ENCODE peak calls at places on chromosomes 3 and 15, in eight cellular contexts. E is PC-3, Q is SK-N-SH, C is Calu3, M is heart left ventricle, X is prostate gland, N is heart right ventricle, T is fibroblast of villous mesenchyme. J is an unnamed sample.

GRCh38 chr15:98551936-98552562 is 96.3 kb upstream of the IGF1R start:
- DNase-seq in E (no peak), Q (no peak), C (no peak), M (no peak), X (no peak), N (no peak), T (no peak), J (no peak)

GRCh38 chr3:195921334-195921771 is 13.0 kb upstream of the TNK2 start:
- DNase-seq in E (no peak), Q (no peak), C (no peak), M (no peak), X (no peak), N (no peak), T (no peak), J (no peak)

GRCh38 chr15:44207643-44208042 is 12.6 kb upstream of the FRMD5 start:
- DNase-seq in E (peak), Q (no peak), C (no peak), M (no peak), X (no peak), N (no peak), T (no peak), J (no peak)

GRCh38 chr15:88621789-88622604 is 857 bp downstream of the AEN start:
- DNase-seq in E (peak), Q (no peak), C (no peak), M (no peak), X (no peak), N (no peak), T (peak), J (no peak)

GRCh38 chr3:12916159-12916558 is 74.8 kb upstream of the RPL32 start:
- DNase-seq in E (no peak), Q (no peak), C (no peak), M (no peak), X (no peak), N (no peak), T (no peak), J (no peak)

GRCh38 chr3:186154641-186155040 is 45.8 kb upstream of the ETV5 start:
- DNase-seq in E (no peak), Q (no peak), C (no peak), M (no peak), X (no peak), N (no peak), T (no peak), J (no peak)

GRCh38 chr3:58340594-58341244 is 8.0 kb downstream of the PXK start:
- DNase-seq in E (no peak), Q (no peak), C (no peak), M (no peak), X (no peak), N (no peak), T (no peak), J (no peak)

GRCh38 chr15:101709466-101709865 is 14.8 kb downstream of the TARS3 start:
- DNase-seq in E (no peak), Q (no peak), C (no peak), M (no peak), X (no peak), N (no peak), T (no peak), J (no peak)

GRCh38 chr3:160554980-160555379 is 10.4 kb downstream of the KPNA4 start:
- DNase-seq in E (no peak), Q (no peak), C (no peak), M (no peak), X (no peak), N (no peak), T (no peak), J (no peak)

GRCh38 chr3:115279939-115280338 is 132.9 kb upstream of the ZBTB20 start:
- DNase-seq in E (no peak), Q (no peak), C (no peak), M (no peak), X (no peak), N (no peak), T (peak), J (no peak)

GRCh38 chr3:152623286-152623685 is 211.6 kb upstream of the P2RY1 start:
- DNase-seq in E (no peak), Q (no peak), C (no peak), M (no peak), X (no peak), N (no peak), T (no peak), J (no peak)

GRCh38 chr15:57421540-57421939 is 45.2 kb downstream of the CGNL1 start:
- DNase-seq in E (no peak), Q (no peak), C (no peak), M (no peak), X (no peak), N (no peak), T (no peak), J (no peak)

GRCh38 chr15:68385240-68385561 is 46.8 kb downstream of the ITGA11 start:
- DNase-seq in E (no peak), Q (no peak), C (no peak), M (no peak), X (peak), N (no peak), T (no peak), J (peak)

GRCh38 chr3:112627419-112627818 is 13.5 kb downstream of the CCDC80 start:
- DNase-seq in E (no peak), Q (no peak), C (no peak), M (no peak), X (no peak), N (no peak), T (no peak), J (no peak)

GRCh38 chr15:48866141-48866563 is 11.8 kb upstream of the EID1 start:
- DNase-seq in E (peak), Q (no peak), C (no peak), M (no peak), X (no peak), N (no peak), T (peak), J (no peak)

GRCh38 chr3:127002195-127003174 is 19.6 kb downstream of the PLXNA1 start:
- DNase-seq in E (no peak), Q (peak), C (peak), M (peak), X (peak), N (peak), T (peak), J (peak)

GRCh38 chr3:25433868-25434267 is 5.8 kb downstream of the RARB start:
- DNase-seq in E (no peak), Q (no peak), C (peak), M (peak), X (no peak), N (peak), T (no peak), J (no peak)

GRCh38 chr3:135649361-135649760 is 316.2 kb upstream of the PPP2R3A start:
- DNase-seq in E (no peak), Q (no peak), C (no peak), M (no peak), X (no peak), N (no peak), T (no peak), J (no peak)

GRCh38 chr3:159245871-159246270 is 444.0 kb downstream of the MFSD1 start:
- DNase-seq in E (peak), Q (no peak), C (no peak), M (no peak), X (no peak), N (no peak), T (peak), J (no peak)

GRCh38 chr15:92906563-92907081 is 6.5 kb downstream of the CHD2 start:
- DNase-seq in E (peak), Q (no peak), C (peak), M (no peak), X (peak), N (no peak), T (no peak), J (no peak)

GRCh38 chr3:124032351-124032880 is 40.5 kb upstream of the ROPN1 start:
- DNase-seq in E (peak), Q (peak), C (no peak), M (peak), X (no peak), N (peak), T (peak), J (no peak)

GRCh38 chr3:124034016-124034808 is 42.3 kb upstream of the ROPN1 start:
- DNase-seq in E (peak), Q (peak), C (no peak), M (peak), X (no peak), N (peak), T (no peak), J (no peak)

GRCh38 chr3:124032881-124033359 is 41.0 kb upstream of the ROPN1 start:
- DNase-seq in E (peak), Q (peak), C (peak), M (peak), X (peak), N (peak), T (peak), J (peak)

GRCh38 chr3:124034809-124035152 is 42.9 kb upstream of the ROPN1 start:
- DNase-seq in E (no peak), Q (no peak), C (no peak), M (no peak), X (no peak), N (no peak), T (no peak), J (no peak)

GRCh38 chr3:124033360-124034015 is 41.6 kb upstream of the ROPN1 start:
- DNase-seq in E (peak), Q (no peak), C (no peak), M (peak), X (no peak), N (peak), T (no peak), J (peak)
- TF ChIP-seq CTCF in E (peak), Q (peak), C (peak), M (no peak), X (peak), N (peak), T (no peak), J (no peak)

GRCh38 chr15:50873935-50874353 is 34.5 kb upstream of the AP4E1 start:
- DNase-seq in E (no peak), Q (no peak), C (peak), M (no peak), X (no peak), N (no peak), T (no peak), J (no peak)
- TF ChIP-seq CTCF in E (no peak), Q (no peak), C (no peak), M (no peak), X (no peak), N (no peak), T (no peak), J (no peak)

GRCh38 chr15:84871428-84871985 is 13.0 kb upstream of the SLC28A1 start:
- DNase-seq in E (no peak), Q (no peak), C (no peak), M (no peak), X (no peak), N (no peak), T (no peak), J (no peak)
- TF ChIP-seq CTCF in E (no peak), Q (no peak), C (no peak), M (no peak), X (no peak), N (no peak), T (peak), J (no peak)

DNA sequence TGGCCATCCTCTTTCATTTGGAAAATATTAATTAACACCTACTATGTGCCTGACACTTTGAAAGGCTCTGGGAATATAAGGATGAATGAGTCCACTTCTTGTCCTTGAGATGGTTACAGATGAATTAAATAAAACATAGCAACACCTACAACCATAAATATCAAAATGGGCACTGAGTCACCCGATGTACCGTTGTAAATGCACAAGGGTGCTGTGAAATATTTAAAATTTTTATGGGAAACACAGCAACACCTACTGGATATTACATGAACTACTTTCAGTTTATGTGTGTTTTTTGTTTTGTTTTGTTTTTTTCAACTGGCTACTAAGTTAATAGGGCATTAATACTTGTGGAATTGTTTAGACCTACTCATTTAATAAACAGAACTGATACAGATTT is 239.0 kb upstream of the NAALADL2 start:
- DNase-seq in E (peak), Q (no peak), C (no peak), M (no peak), X (no peak), N (no peak), T (peak), J (no peak)
- TF ChIP-seq CTCF in E (peak), Q (peak), C (no peak), M (no peak), X (no peak), N (no peak), T (peak), J (peak)

DNA sequence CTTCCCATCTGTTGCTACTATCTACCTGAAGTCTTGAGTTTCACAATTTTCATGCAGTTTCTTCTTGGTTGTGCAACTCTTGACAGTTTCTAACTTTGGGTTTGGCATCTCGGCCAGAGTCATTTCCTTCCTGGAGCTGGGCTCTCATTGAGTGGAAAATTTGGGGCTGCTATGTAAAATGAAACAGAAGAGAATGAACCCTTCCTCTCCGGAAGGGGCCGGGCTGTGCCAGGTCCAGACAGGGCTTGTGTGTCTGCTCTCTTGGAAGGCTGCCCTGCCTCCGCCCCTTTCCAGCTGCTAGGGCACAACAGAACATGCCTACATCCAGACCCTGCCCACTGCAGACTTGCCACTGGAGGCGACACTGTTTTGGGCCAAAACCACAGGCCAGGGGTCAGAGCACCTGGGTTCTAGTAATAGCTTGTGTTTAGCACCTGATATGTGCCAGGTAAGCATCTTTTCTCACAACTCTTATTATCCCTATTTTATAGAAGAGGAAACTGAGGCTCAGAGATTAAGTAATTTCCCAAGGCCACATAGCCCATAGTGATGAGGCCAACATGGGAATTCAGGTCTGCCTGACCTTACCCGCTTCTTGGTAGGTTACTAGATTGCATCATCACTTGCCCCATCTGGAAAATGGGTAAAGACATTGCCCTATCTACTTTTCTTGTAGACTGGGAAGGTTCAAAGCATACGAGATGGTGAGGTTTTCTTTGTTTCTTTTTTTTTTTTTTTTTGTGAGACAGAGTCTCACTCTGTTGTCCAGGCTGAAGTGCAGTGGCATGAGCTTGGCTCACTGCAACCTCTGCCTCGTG is 25.0 kb downstream of the IRAK2 start:
- DNase-seq in E (peak), Q (peak), C (peak), M (peak), X (peak), N (peak), T (peak), J (no peak)
- TF ChIP-seq CTCF in E (no peak), Q (no peak), C (no peak), M (no peak), X (no peak), N (no peak), T (no peak), J (no peak)

GRCh38 chr3:98875535-98875934 is 26.0 kb downstream of the DCBLD2 start:
- DNase-seq in E (no peak), Q (no peak), C (no peak), M (no peak), X (no peak), N (no peak), T (peak), J (no peak)

GRCh38 chr3:98874602-98875249 is 26.8 kb downstream of the DCBLD2 start:
- DNase-seq in E (no peak), Q (no peak), C (no peak), M (no peak), X (no peak), N (no peak), T (no peak), J (no peak)

DNA sequence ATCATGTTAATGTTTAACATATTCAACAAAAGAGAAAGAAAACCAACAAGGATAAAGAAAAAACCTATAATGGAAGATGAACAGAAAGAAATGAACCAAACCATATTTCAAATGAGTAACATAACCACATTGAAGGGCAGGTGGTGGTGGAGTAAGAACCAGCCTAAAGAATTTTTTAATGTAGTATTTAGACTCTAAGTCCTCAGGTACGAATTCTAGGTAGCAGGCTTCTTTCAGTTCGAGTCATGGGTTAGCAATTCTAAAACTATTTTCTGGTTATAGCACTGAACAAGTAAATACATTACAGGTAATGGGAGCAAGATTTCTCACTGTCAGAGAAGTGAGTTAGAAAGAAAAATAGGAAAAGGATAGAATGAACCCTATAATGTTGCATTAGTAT is 24.4 kb downstream of the DCBLD2 start:
- DNase-seq in E (peak), Q (no peak), C (no peak), M (no peak), X (no peak), N (no peak), T (no peak), J (no peak)
- TF ChIP-seq CTCF in E (no peak), Q (no peak), C (no peak), M (no peak), X (no peak), N (no peak), T (no peak), J (no peak)

J was measured in osteocyte.